ENCODE peak calls at places on chromosomes 6 and 20, in six cellular contexts. T, E, O, A, H and Y are unnamed samples.

GRCh38 chr6:92196320-92196719 is 1223.0 kb downstream of the EPHA7 start:
- DNase-seq in T (no peak), E (no peak), O (no peak), A (no peak), H (no peak), Y (no peak)

GRCh38 chr6:2793491-2794151 is 28.4 kb downstream of the WRNIP1 start:
- DNase-seq in T (no peak), E (no peak), O (no peak), A (peak; percentile 50), H (no peak), Y (no peak)

GRCh38 chr20:48425776-48426175 is 402.0 kb downstream of the PREX1 start:
- DNase-seq in T (no peak), E (no peak), O (no peak), A (no peak), H (no peak), Y (no peak)

GRCh38 chr6:99344289-99344688 is 5.2 kb downstream of the FAXC start:
- DNase-seq in T (no peak), E (peak; percentile 1), O (no peak), A (no peak), H (peak; percentile 13), Y (no peak)

GRCh38 chr6:36804549-36804948 is 34.7 kb downstream of the CPNE5 start:
- DNase-seq in T (no peak), E (no peak), O (no peak), A (no peak), H (no peak), Y (no peak)

GRCh38 chr6:137272403-137272802 is 53.2 kb upstream of the IFNGR1 start:
- DNase-seq in T (no peak), E (no peak), O (no peak), A (no peak), H (no peak), Y (no peak)

GRCh38 chr6:161476711-161477110 is 202.8 kb upstream of the AGPAT4 start:
- DNase-seq in T (no peak), E (no peak), O (no peak), A (no peak), H (no peak), Y (no peak)

GRCh38 chr6:69162811-69163210 is 527.7 kb downstream of the ADGRB3 start:
- DNase-seq in T (no peak), E (no peak), O (no peak), A (no peak), H (no peak), Y (no peak)

GRCh38 chr6:147758305-147758704 is 249.8 kb downstream of the SAMD5 start:
- DNase-seq in T (no peak), E (no peak), O (no peak), A (no peak), H (no peak), Y (no peak)

GRCh38 chr6:36978687-36979086 is 7.3 kb downstream of the MTCH1 start:
- DNase-seq in T (no peak), E (no peak), O (no peak), A (no peak), H (no peak), Y (no peak)

GRCh38 chr6:139335447-139336210 is 38.8 kb downstream of the CITED2 start:
- DNase-seq in T (no peak), E (no peak), O (no peak), A (no peak), H (no peak), Y (no peak)

GRCh38 chr6:74087898-74088297 is 391.9 kb downstream of the CD109 start:
- DNase-seq in T (no peak), E (peak; percentile 21), O (no peak), A (no peak), H (peak; percentile 53), Y (no peak)

GRCh38 chr6:123091896-123092271 is 95.8 kb downstream of the CLVS2 start:
- DNase-seq in T (no peak), E (no peak), O (no peak), A (no peak), H (no peak), Y (no peak)